ENCODE peak calls at places on chromosomes 16 and 17, in five cellular contexts. K, N, Y, U and V are unnamed samples.

GRCh38 chr17:82204831-82205719 is 7.6 kb downstream of the CCDC57 start:
- DNase-seq in Y (peak; percentile 70), K (no peak), U (no peak), N (no peak), V (no peak)

GRCh38 chr17:42623732-42624596 is 14.5 kb downstream of the TUBG1 start:
- DNase-seq in U (no peak), K (peak; percentile 92), Y (peak; percentile 86), N (peak; percentile 82), V (no peak)

GRCh38 chr17:81057079-81057730 is 22.3 kb downstream of the BAIAP2 start:
- DNase-seq in K (no peak), U (no peak), Y (peak; percentile 45), N (peak; percentile 76), V (peak; percentile 91)

GRCh38 chr17:50356892-50357510 is 11.1 kb downstream of the XYLT2 start:
- DNase-seq in U (peak; percentile 66), Y (no peak), K (no peak), N (peak; percentile 40), V (peak; percentile 81)

GRCh38 chr16:85185281-85185680 is 73.0 kb upstream of the CIBAR2 start:
- DNase-seq in U (no peak), N (no peak), Y (no peak), K (no peak), V (no peak)

GRCh38 chr16:74726056-74726455 is 25.4 kb upstream of the MLKL start:
- DNase-seq in N (peak; percentile 90), K (no peak), Y (no peak), U (no peak), V (no peak)

GRCh38 chr17:39225308-39225973 is at the start of gene STAC2:
- DNase-seq in Y (no peak), K (no peak), N (no peak), U (peak; percentile 83), V (no peak)

GRCh38 chr17:50046179-50046578 is 9.7 kb upstream of the ITGA3 start:
- DNase-seq in N (no peak), Y (no peak), U (no peak), K (no peak), V (no peak)

GRCh38 chr17:17539591-17539990 is 43.4 kb upstream of the RASD1 start:
- DNase-seq in K (no peak), Y (no peak), N (no peak), U (peak; percentile 60), V (no peak)
- TF ChIP-seq POLR2A in K (no peak), Y (no peak), N (no peak), U (no peak), V (no peak)

GRCh38 chr17:36640346-36640745 is 39.0 kb downstream of the MRM1 start:
- DNase-seq in K (no peak), N (no peak), U (no peak), Y (no peak), V (no peak)

GRCh38 chr17:36640836-36641235 is 39.5 kb downstream of the MRM1 start:
- DNase-seq in Y (no peak), N (no peak), U (no peak), K (no peak), V (no peak)

GRCh38 chr17:36641877-36642845 is 40.8 kb downstream of the MRM1 start:
- DNase-seq in Y (peak; percentile 22), K (no peak), N (no peak), U (peak; percentile 81), V (no peak)

GRCh38 chr17:36643086-36643685 is 41.8 kb downstream of the MRM1 start:
- DNase-seq in U (no peak), N (no peak), K (no peak), Y (no peak), V (no peak)

DNA sequence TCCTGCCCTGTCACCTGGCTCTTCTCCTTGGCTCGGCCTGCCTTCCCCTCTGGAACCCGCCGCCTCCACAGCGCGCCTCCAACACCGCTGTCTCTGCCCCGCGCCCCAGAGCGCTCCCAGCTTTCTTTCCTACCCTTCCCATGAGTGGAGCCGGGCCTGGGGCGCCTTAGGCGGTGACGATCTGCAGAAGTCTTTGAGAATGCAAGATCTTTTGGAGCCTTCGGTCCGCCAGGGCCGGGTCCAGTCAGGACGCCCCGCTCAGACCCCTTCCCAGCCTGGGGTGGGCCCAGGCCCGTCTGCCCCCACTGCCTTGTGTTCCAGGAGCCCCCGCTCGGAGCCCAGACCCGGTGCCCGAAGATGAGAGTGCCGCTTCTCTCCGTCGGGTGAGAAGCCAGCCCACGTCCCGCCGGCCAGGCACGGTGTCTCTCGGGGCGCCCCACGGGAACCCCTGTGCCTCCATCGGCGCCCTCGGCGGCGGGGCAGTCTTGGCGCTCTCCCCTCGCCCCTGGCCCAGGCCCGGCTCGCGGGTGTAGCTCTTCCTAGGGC is 40.0 kb downstream of the MRM1 start:
- DNase-seq in Y (no peak), N (no peak), U (peak; percentile 64), K (no peak), V (no peak)
- H3K4me3 ChIP-seq in Y (peak overlapping the region; percentile 44), N (peak overlapping the region; percentile 43), U (peak overlapping the region; percentile 8), K (no peak overlapping the region), V (peak overlapping the region; percentile 9)

DNA sequence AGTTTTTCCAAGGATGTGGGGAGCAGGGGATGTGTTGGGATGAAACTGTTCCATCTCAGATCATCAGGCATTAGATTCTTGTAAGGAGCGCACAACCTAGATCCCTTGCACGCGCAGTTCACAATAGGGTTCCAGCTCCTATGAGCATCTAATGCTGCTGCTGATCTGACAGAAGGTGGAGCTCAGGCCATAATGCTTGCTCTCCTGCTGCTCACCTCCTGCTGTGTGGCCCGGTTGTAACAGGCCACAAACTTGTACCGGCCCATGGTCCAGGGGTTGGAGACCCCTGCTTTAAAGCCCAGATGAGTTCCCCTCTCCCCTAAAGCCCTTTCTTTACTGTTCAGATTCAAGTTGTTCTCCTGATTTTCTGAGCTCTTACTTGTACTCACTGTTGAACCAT is 44.8 kb downstream of the RNF135 start:
- DNase-seq in U (no peak), K (no peak), Y (no peak), N (no peak), V (no peak)
- TF ChIP-seq CTCF in U (no peak), K (no peak), Y (no peak), N (no peak), V (no peak)

DNA sequence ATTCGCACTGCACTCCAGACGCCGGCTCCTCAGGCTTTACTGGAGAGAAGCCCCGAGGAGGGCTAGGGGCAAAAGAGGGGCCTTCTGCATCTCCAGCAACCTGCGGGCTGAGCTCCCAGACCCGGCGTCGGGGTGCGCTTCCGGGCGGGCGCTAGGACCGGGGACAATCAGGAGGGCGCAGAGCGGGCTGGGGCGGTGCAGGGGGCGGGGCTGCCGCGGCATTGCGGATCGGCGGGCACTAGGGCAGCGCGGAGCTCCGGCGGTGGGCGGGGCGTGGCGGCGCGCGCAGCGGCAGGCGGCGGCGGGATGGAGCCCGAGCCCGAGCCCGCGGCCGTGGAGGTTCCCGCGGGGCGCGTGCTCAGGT is at the start of gene TSEN54:
- DNase-seq in N (peak; percentile 98), U (peak; percentile 100), Y (peak; percentile 98), K (peak; percentile 96), V (peak; percentile 91)
- TF ChIP-seq POLR2A in N (peak; percentile 49), U (no peak), Y (peak; percentile 69), K (no peak), V (no peak)

GRCh38 chr17:57874058-57874419 is 24.2 kb upstream of the MRPS23 start:
- DNase-seq in N (no peak), K (no peak), U (no peak), Y (no peak), V (no peak)
- H3K4me3 ChIP-seq in N (no peak overlapping the region), K (no peak overlapping the region), U (no peak overlapping the region), Y (no peak overlapping the region), V (no peak overlapping the region)

GRCh38 chr16:69395859-69396186 is 10.0 kb upstream of the TERF2 start:
- DNase-seq in K (no peak), N (no peak), U (no peak), Y (no peak), V (no peak)
- TF ChIP-seq CTCF in K (no peak), N (no peak), U (no peak), Y (no peak), V (no peak)

GRCh38 chr17:47650525-47651522 is 1.1 kb downstream of the KPNB1 start:
- DNase-seq in U (peak; percentile 98), K (peak; percentile 96), Y (peak; percentile 94), N (peak; percentile 97), V (peak; percentile 99)
- TF ChIP-seq POLR2A in U (no peak), K (peak; percentile 32), Y (peak; percentile 29), N (no peak), V (no peak)

GRCh38 chr16:22670044-22670536 is 143.9 kb upstream of the HS3ST2 start:
- DNase-seq in K (no peak), U (no peak), N (no peak), Y (no peak), V (no peak)
- H3K4me3 ChIP-seq in K (no peak overlapping the region), U (no peak overlapping the region), N (no peak overlapping the region), Y (no peak overlapping the region), V (no peak overlapping the region)

DNA sequence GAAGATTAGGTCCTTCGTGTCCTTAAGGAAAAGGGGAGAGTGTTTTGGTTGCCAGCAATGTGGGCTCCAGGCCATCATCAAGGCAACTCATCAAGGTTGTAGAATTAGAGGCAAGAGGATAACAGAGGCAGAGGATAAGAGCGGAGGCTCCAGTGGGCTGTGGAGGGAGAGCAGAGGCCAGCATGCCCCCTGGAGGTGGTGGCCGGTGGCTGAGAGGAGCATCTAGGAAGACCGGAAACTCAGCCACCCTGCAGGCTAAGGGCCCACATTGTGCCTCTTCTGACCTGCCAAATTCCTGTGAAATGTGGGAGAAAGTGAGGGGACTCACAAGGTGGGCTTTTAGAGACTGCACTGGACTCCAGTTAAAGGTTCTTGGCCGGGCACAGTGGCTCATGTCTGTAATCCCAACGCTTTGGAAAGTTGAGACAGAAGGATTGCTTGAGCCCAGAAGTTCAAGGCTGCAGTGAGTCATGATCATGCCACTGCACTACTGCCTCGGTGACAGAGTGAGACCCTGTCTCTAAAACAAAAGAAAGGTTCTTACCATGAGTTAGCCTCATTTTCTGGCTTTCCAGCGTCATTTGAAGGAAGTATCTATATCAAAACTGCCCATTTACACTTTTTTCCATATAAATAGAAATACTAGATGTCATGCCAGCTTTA is 62.7 kb upstream of the ADORA2B start:
- DNase-seq in Y (no peak), K (no peak), N (no peak), U (no peak), V (no peak)
- TF ChIP-seq CTCF in Y (no peak), K (no peak), N (no peak), U (no peak), V (no peak)

DNA sequence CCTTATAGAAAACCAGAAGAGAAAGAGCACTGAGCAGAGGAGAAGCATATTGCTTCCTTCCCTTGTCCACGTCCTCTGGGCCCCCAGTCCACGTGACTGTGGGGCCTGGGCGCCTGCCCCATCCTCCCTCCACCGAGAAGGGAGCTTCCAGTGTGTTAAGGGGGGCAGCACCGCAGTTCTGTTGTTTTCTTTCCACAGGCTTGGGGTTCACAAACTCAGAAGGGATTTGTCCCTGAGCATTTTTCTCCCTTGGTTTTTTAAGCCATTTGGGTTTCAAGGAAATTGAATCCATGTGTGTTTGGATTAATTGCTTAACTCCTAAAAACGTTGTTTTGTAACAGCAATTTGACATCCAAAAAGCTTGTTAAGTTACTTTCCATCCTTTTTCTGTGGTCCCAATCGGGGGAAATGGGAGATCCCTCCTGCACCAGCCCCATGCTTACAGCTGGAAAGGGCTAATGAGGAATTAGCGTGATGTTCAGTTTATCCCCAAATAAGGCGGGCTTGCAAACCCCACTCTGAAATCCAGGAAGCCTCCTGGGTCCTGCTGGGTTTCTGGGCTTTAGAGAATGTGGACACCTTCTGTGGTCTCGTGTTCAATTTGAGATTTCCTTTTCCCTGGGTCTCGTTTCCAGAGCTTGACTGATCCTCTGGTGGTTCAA is 347.4 kb upstream of the TNRC6C start:
- DNase-seq in K (no peak), Y (no peak), N (no peak), U (no peak), V (no peak)
- TF ChIP-seq POLR2A in K (no peak), Y (no peak), N (no peak), U (no peak), V (no peak)